ENCODE peak calls at places on chromosome 7, in four cellular contexts. C is IMR-90, L is H1, V is H9. I is an unnamed sample.

GRCh38 chr7:99362801-99363200 is 11.7 kb upstream of the ARPC1B start:
- DNase-seq in L (no peak), V (no peak), C (peak; percentile 96), I (no peak)

GRCh38 chr7:151243411-151244155 is 4.9 kb downstream of the SMARCD3 start:
- DNase-seq in C (no peak), V (no peak), L (peak; percentile 36), I (no peak)

GRCh38 chr7:96067321-96067720 is 254.6 kb downstream of the SLC25A13 start:
- DNase-seq in V (no peak), C (no peak), L (no peak), I (peak; percentile 36)

GRCh38 chr7:1403844-1404404 is 55.3 kb downstream of the MICALL2 start:
- DNase-seq in L (no peak), V (no peak), C (peak; percentile 43), I (peak; percentile 41)

GRCh38 chr7:19110026-19110777 is 7.2 kb downstream of the TWIST1 start:
- DNase-seq in C (no peak), V (no peak), L (no peak), I (peak; percentile 39)

GRCh38 chr7:96667026-96667425 is 42.6 kb downstream of the SEM1 start:
- DNase-seq in L (no peak), C (no peak), V (no peak), I (no peak)

GRCh38 chr7:104272767-104273384 is 55.5 kb upstream of the LHFPL3 start:
- DNase-seq in C (peak; percentile 57), V (no peak), L (no peak), I (peak; percentile 56)

GRCh38 chr7:44177570-44178131 is 11.6 kb downstream of the GCK start:
- DNase-seq in C (peak; percentile 52), L (no peak), V (peak; percentile 27), I (peak; percentile 41)

GRCh38 chr7:143285806-143286521 is 1.2 kb downstream of the TMEM139 start:
- DNase-seq in C (no peak), V (no peak), L (no peak), I (no peak)

GRCh38 chr7:43537765-43538403 is 45.0 kb upstream of the STK17A start:
- DNase-seq in V (no peak), C (no peak), L (no peak), I (peak; percentile 83)

GRCh38 chr7:151641587-151641986 is 121.9 kb upstream of the RHEB start:
- DNase-seq in V (no peak), L (no peak), C (no peak), I (no peak)

GRCh38 chr7:98802088-98802780 is 67.6 kb downstream of the TMEM130 start:
- DNase-seq in L (no peak), C (peak; percentile 19), V (peak; percentile 44), I (peak; percentile 85)

GRCh38 chr7:74606101-74606908 is 51.2 kb upstream of the GTF2I start:
- DNase-seq in V (peak; percentile 58), L (peak; percentile 76), C (no peak), I (peak; percentile 40)

GRCh38 chr7:159049266-159050025 is 95.2 kb downstream of the VIPR2 start:
- DNase-seq in L (peak; percentile 37), V (peak; percentile 10), C (no peak), I (no peak)

GRCh38 chr7:2631924-2632716 is at the start of gene TTYH3:
- DNase-seq in V (no peak), L (peak; percentile 62), C (no peak), I (peak; percentile 48)

GRCh38 chr7:13949450-13949849 is 40.0 kb downstream of the ETV1 start:
- DNase-seq in L (no peak), V (no peak), C (no peak), I (no peak)

GRCh38 chr7:24877790-24878311 is 102.1 kb downstream of the OSBPL3 start:
- DNase-seq in L (no peak), C (peak; percentile 42), V (no peak), I (no peak)

GRCh38 chr7:27933691-27934565 is 194.0 kb downstream of the TAX1BP1 start:
- DNase-seq in C (no peak), V (no peak), L (no peak), I (peak; percentile 79)
- H3K56ac ChIP-seq in C (no peak overlapping the region), V (no peak overlapping the region), L (no peak overlapping the region), I (no peak overlapping the region)

GRCh38 chr7:131724776-131725345 is 168.4 kb upstream of the PODXL start:
- DNase-seq in V (no peak), L (peak; percentile 35), C (no peak), I (no peak)

GRCh38 chr7:131723926-131724325 is 167.5 kb upstream of the PODXL start:
- DNase-seq in V (no peak), C (peak; percentile 4), L (peak; percentile 40), I (peak; percentile 55)

GRCh38 chr7:131727189-131727588 is 170.8 kb upstream of the PODXL start:
- DNase-seq in V (no peak), C (no peak), L (peak; percentile 20), I (no peak)

GRCh38 chr7:131726031-131726430 is 169.6 kb upstream of the PODXL start:
- DNase-seq in C (no peak), L (peak; percentile 35), V (no peak), I (no peak)

GRCh38 chr7:131726680-131727079 is 170.3 kb upstream of the PODXL start:
- DNase-seq in L (no peak), V (no peak), C (no peak), I (no peak)
- H3K56ac ChIP-seq in L (no peak overlapping the region), V (no peak overlapping the region), C (no peak overlapping the region), I (no peak overlapping the region)

DNA sequence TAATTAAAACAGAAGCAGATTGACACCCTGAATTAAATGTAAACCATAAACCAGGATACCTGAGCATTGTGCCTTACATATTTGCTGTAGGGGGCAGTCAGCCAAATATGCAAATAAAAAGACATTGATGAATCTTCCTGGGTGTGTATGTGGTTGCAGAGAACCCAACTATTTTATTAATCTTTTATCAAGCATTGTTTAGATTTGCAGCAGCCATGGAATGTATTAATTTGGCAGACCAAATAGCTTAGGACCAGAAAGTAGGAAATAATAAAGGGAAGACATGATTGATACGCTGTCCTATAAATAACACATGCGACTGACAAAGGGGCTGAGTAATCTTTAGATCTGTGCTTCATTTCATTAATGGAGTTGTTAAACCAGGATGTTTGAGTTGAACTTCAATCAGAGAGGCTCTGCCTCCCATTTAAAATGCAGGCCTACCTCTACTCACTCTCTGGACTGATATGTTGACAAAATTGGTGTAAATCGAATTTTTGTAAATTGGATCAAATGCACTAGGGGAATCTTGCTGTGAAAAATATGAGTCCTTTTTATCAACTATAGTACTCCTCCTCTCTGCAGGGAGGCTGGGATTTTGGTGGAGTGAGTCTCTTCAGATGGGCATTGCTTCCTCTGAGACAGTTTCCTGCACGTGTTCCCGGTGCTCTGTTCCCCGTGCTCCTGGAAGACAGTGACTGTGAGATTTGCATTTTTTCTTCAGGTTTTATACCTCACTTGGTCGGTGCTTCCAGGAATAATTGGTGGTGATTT is 11.8 kb downstream of the AUTS2 start:
- DNase-seq in C (no peak), L (no peak), V (no peak), I (no peak)
- H3K56ac ChIP-seq in C (no peak overlapping the region), L (no peak overlapping the region), V (no peak overlapping the region), I (no peak overlapping the region)

GRCh38 chr7:4226166-4226857 is 455.8 kb upstream of the FOXK1 start:
- DNase-seq in L (peak; percentile 70), C (no peak), V (peak; percentile 74), I (peak; percentile 69)
- H3K56ac ChIP-seq in L (no peak overlapping the region), C (no peak overlapping the region), V (no peak overlapping the region), I (no peak overlapping the region)

GRCh38 chr7:112798199-112799159 is 8.3 kb upstream of the TMEM168 start:
- DNase-seq in L (no peak), C (no peak), V (no peak), I (no peak)

GRCh38 chr7:112799473-112799872 is 9.3 kb upstream of the TMEM168 start:
- DNase-seq in C (no peak), V (no peak), L (no peak), I (no peak)

GRCh38 chr7:112800486-112800885 is 10.3 kb upstream of the TMEM168 start:
- DNase-seq in L (no peak), C (no peak), V (no peak), I (peak; percentile 28)

GRCh38 chr7:112802406-112802805 is 12.2 kb upstream of the TMEM168 start:
- DNase-seq in L (no peak), C (no peak), V (no peak), I (no peak)
- H3K56ac ChIP-seq in L (no peak overlapping the region), C (no peak overlapping the region), V (no peak overlapping the region), I (no peak overlapping the region)

GRCh38 chr7:108442039-108442568 is 14.1 kb downstream of the NRCAM start:
- DNase-seq in V (no peak), C (no peak), L (no peak), I (peak; percentile 8)

GRCh38 chr7:108440613-108441012 is 15.6 kb downstream of the NRCAM start:
- DNase-seq in V (no peak), L (no peak), C (no peak), I (no peak)

GRCh38 chr7:108436906-108437305 is 19.3 kb downstream of the NRCAM start:
- DNase-seq in C (no peak), V (no peak), L (no peak), I (no peak)

DNA sequence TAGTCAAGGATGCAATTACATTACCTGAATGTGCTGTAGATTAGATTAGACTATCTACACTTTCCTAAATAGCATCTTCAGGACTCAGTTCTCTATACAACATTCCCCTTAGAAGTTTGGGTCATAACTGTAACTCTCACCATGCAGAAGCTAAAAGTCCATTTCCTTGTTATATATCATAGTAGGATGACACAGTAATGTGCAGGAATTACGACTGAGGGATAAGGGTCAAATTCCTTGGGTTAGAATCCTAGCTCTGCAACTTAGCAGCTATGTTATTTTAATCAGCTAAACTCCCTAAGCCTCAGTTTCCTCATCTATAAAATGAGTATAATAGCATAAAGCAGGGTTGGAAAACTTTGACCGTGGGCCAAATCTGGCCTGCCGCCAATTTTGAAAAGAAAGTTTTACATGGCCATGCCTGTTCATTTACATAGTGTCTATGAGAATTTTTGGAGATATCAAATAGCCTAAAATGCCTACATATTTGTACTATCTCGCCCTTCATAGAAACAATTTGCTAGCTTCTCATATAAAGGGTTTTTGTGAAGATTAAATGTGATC is 14.8 kb downstream of the NRCAM start:
- DNase-seq in L (no peak), V (no peak), C (no peak), I (no peak)
- H3K56ac ChIP-seq in L (no peak overlapping the region), V (no peak overlapping the region), C (no peak overlapping the region), I (no peak overlapping the region)

I was measured in mesendoderm.